ENCODE peak calls at places on chromosomes 1 and 21, in nine cellular contexts. O is WERI-Rb-1; N is keratinocyte; V is CD4-positive, alpha-beta memory T cell; C is psoas muscle; J is A549; E is stomach; I is CD8-positive, alpha-beta memory T cell; F is upper lobe of right lung. D is an unnamed sample.

GRCh38 chr21:46111193-46111571 is 13.3 kb downstream of the COL6A2 start:
- DNase-seq in O (peak), N (no peak), V (no peak), C (peak), J (no peak), E (peak), I (no peak), F (peak), D (no peak)

GRCh38 chr1:201468844-201469644 is at the start of gene PHLDA3:
- DNase-seq in O (peak), N (no peak), V (no peak), C (peak), J (peak), E (peak), I (no peak), F (peak), D (peak)

GRCh38 chr1:162279099-162279498 is 97.6 kb downstream of the SPATA46 start:
- DNase-seq in O (peak), N (no peak), V (no peak), C (no peak), J (no peak), E (no peak), I (no peak), F (no peak), D (no peak)

GRCh38 chr1:7931446-7931812 is 9.2 kb downstream of the TNFRSF9 start:
- DNase-seq in O (no peak), N (no peak), V (no peak), C (no peak), J (no peak), E (no peak), I (no peak), F (no peak), D (no peak)

GRCh38 chr1:29414091-29414490 is 177.8 kb downstream of the PTPRU start:
- DNase-seq in O (no peak), N (no peak), V (no peak), C (no peak), J (no peak), E (no peak), I (no peak), F (no peak), D (no peak)

GRCh38 chr1:48462716-48463285 is 9.2 kb downstream of the SPATA6 start:
- DNase-seq in O (peak), N (no peak), V (no peak), C (no peak), J (no peak), E (no peak), I (no peak), F (no peak), D (no peak)

GRCh38 chr1:9691108-9691445 is 39.5 kb downstream of the PIK3CD start:
- DNase-seq in O (no peak), N (no peak), V (no peak), C (no peak), J (no peak), E (no peak), I (no peak), F (no peak), D (peak)

GRCh38 chr1:27624467-27625233 is 10.3 kb downstream of the FGR start:
- DNase-seq in O (peak), N (no peak), V (no peak), C (no peak), J (no peak), E (no peak), I (no peak), F (no peak), D (no peak)

GRCh38 chr1:7576946-7577657 is 194.0 kb upstream of the VAMP3 start:
- DNase-seq in O (peak), N (no peak), V (no peak), C (peak), J (peak), E (no peak), I (no peak), F (peak), D (no peak)

GRCh38 chr1:67717876-67718275 is 32.9 kb downstream of the GADD45A start:
- DNase-seq in O (no peak), N (no peak), V (no peak), C (no peak), J (no peak), E (no peak), I (no peak), F (no peak), D (no peak)
- H3K27ac ChIP-seq in O (no peak), N (peak), V (no peak), C (no peak), J (peak), E (no peak), I (no peak), F (no peak), D (no peak)

DNA sequence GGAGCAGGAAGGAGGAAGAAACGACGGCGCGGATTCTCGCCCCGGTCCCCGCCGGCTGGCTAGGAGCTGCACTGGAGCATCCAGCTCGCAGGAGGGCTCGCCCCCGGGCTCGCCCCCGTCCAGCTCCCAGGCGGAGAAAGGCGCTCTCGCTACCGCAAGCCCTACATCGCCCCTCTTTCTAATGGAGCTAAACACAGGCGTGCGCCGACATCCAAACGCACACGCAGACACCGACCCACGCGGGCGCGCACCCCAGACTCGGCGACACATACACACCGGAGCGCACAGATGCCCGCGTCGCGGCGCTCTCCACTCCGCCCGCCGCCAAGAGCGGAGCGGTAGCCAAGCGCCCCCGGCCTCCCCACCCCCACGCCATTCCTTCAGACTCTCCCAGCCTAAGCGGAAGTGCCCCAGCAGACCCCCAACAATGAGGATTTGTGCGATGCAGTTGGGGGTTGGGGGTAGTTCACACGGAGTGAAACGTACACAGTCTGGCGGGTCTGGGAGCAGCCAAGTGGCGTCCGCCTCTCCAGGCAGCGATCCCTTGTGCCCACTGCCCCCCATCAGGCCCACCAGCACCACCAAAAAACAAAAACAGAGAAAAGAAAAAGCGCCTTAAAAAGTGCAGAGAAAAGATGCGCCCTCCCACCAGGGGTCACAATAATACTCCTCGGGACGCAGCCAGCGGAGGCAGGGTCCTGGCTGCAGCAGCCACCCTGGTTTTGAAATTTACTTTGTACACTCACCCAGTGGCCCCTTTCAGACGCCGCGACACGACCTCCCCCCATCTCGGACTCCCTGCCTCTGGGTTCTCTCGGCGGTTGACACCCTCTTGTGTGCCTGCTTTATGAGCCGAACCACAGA is 1.4 kb downstream of the DAB1 start:
- DNase-seq in O (peak), N (no peak), V (no peak), C (peak), J (no peak), E (no peak), I (no peak), F (no peak), D (peak)
- H3K27ac ChIP-seq in O (no peak), N (no peak), V (no peak), C (no peak), J (no peak), E (no peak), I (no peak), F (no peak), D (no peak)

GRCh38 chr1:185775505-185775904 is 41.3 kb downstream of the HMCN1 start:
- DNase-seq in O (no peak), N (no peak), V (no peak), C (no peak), J (no peak), E (no peak), I (no peak), F (no peak), D (no peak)
- H3K27ac ChIP-seq in O (no peak), N (no peak), V (no peak), C (no peak), J (no peak), E (no peak), I (no peak), F (no peak), D (no peak)

GRCh38 chr1:23598424-23598823 is 39.1 kb upstream of the ID3 start:
- DNase-seq in O (no peak), N (no peak), V (no peak), C (no peak), J (no peak), E (no peak), I (no peak), F (no peak), D (no peak)
- H3K27ac ChIP-seq in O (peak), N (no peak), V (no peak), C (no peak), J (peak), E (no peak), I (no peak), F (no peak), D (no peak)